ENCODE peak calls at places on chromosomes 13 and 19, in seven cellular contexts. R is SK-N-SH, T is HepG2, K is H1, O is K562, G is GM12892, E is GM12878. V is an unnamed sample.

GRCh38 chr13:34591801-34592454 is 350.1 kb upstream of the NBEA start:
- DNase-seq in G (no peak), E (no peak), O (no peak), T (no peak), R (no peak), K (no peak), V (no peak)

GRCh38 chr13:110407021-110407420 is 99.9 kb downstream of the COL4A2 start:
- DNase-seq in T (no peak), O (no peak), G (no peak), R (no peak), E (no peak), K (no peak), V (no peak)

GRCh38 chr19:9668544-9668943 is 6.4 kb downstream of the ZNF562 start:
- DNase-seq in K (no peak), G (no peak), T (no peak), O (no peak), R (no peak), E (no peak), V (no peak)

GRCh38 chr19:33629826-33630375 is 8.1 kb downstream of the CHST8 start:
- DNase-seq in K (no peak), G (no peak), R (no peak), O (no peak), E (no peak), T (no peak), V (no peak)

GRCh38 chr19:13960863-13961784 is 8.8 kb downstream of the DCAF15 start:
- DNase-seq in O (no peak), G (no peak), R (peak; percentile 36), E (no peak), T (no peak), K (no peak), V (no peak)

GRCh38 chr13:113153810-113154748 is 4.4 kb upstream of the PROZ start:
- DNase-seq in K (peak; percentile 71), E (peak; percentile 3), T (peak; percentile 49), G (peak; percentile 78), R (peak; percentile 93), O (peak; percentile 76), V (peak; percentile 77)

GRCh38 chr13:65600702-65601101 is 1629.4 kb downstream of the PCDH9 start:
- DNase-seq in R (no peak), E (no peak), O (no peak), K (no peak), G (no peak), T (no peak), V (no peak)

GRCh38 chr13:39540929-39541605 is 61.9 kb downstream of the LHFPL6 start:
- DNase-seq in E (no peak), G (no peak), R (no peak), K (no peak), O (no peak), T (no peak), V (no peak)

GRCh38 chr13:96581741-96582140 is 412.5 kb downstream of the OXGR1 start:
- DNase-seq in O (no peak), E (no peak), G (no peak), T (no peak), K (no peak), R (no peak), V (no peak)

GRCh38 chr13:89061821-89062220 is 1390.7 kb downstream of the SLITRK5 start:
- DNase-seq in K (no peak), E (no peak), R (no peak), G (no peak), O (no peak), T (peak; percentile 65), V (no peak)

GRCh38 chr13:113034451-113035208 is 65.6 kb downstream of the MCF2L start:
- DNase-seq in T (peak; percentile 52), E (no peak), K (peak; percentile 72), O (peak; percentile 40), R (peak; percentile 57), G (no peak), V (no peak)

GRCh38 chr19:29717051-29717450 is 2.0 kb upstream of the C19orf12 start:
- DNase-seq in E (no peak), T (no peak), G (no peak), O (no peak), R (no peak), K (no peak), V (no peak)

GRCh38 chr19:47437500-47437899 is 18.2 kb upstream of the MEIS3 start:
- DNase-seq in T (no peak), E (no peak), R (no peak), O (no peak), G (no peak), K (no peak), V (no peak)

GRCh38 chr13:64471916-64472315 is 2758.2 kb downstream of the PCDH9 start:
- DNase-seq in E (no peak), T (peak; percentile 15), O (no peak), R (peak; percentile 22), G (no peak), K (no peak), V (no peak)

GRCh38 chr19:30029721-30030510 is 87.9 kb downstream of the URI1 start:
- DNase-seq in R (no peak), K (no peak), O (no peak), E (peak; percentile 90), T (no peak), G (no peak), V (no peak)

GRCh38 chr13:109844396-109844795 is 58.0 kb upstream of the IRS2 start:
- DNase-seq in O (no peak), E (no peak), R (no peak), G (no peak), T (no peak), K (no peak), V (no peak)

GRCh38 chr19:42199440-42200115 is 17.9 kb downstream of the DEDD2 start:
- DNase-seq in G (peak; percentile 81), O (peak; percentile 92), E (peak; percentile 68), T (no peak), K (no peak), R (no peak), V (peak; percentile 76)

DNA sequence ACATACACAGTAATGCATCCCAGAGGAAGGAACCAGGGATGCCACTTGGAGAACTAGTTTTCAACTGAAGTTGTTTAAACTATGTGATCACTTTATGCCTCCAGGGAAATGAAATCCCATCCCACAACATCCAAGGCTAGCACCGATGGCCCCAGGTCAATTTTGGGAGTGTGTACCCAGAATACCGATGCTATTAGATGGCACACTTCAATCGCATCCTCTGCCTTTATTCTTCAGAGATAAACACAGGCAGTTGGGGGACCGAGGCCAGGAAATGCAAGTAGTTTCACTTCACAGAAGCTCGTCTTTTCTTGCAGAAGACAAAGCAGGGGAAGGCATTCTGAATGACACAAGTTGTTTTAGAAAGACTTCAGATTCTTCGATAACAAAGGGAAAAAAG is 13.8 kb downstream of the STK24 start:
- DNase-seq in K (no peak), G (no peak), R (no peak), O (no peak), T (no peak), E (no peak), V (no peak)
- TF ChIP-seq TAF1 in K (no peak), G (no peak), R (no peak), O (no peak), T (no peak), E (no peak), V (no peak)

GRCh38 chr19:44985445-44985844 is 15.8 kb upstream of the RELB start:
- DNase-seq in O (no peak), T (no peak), K (no peak), G (no peak), R (no peak), E (no peak), V (no peak)
- TF ChIP-seq TAF1 in O (no peak), T (no peak), K (no peak), G (no peak), R (no peak), E (no peak), V (no peak)

DNA sequence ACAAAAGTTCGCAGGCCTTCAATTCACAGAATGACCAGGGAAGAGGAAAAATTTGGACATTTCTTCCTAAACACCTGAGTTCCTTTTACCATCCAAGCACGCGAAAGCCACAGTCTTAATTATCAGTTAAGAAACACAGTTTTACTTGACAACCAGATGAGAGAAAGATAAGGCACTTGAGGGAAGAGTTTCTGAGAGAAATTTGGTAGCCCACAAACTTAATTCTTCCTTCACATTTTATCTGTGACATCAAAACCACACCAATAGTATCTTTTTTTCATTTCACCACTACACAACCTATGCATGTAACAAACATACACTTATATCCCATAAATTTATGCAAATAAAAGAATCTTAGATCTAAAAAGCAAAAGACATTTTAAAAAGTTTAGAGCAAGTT is 326.6 kb downstream of the MZT1 start:
- DNase-seq in K (no peak), G (no peak), T (no peak), R (no peak), E (no peak), O (no peak), V (no peak)
- TF ChIP-seq TAF1 in K (no peak), G (no peak), T (no peak), R (no peak), E (no peak), O (no peak), V (no peak)

GRCh38 chr19:1591421-1592022 is 1.1 kb downstream of the MBD3 start:
- DNase-seq in R (peak; percentile 57), E (no peak), T (no peak), O (no peak), K (no peak), G (no peak), V (no peak)

GRCh38 chr19:1585243-1585580 is 7.5 kb downstream of the MBD3 start:
- DNase-seq in G (no peak), T (no peak), O (no peak), E (no peak), K (no peak), R (no peak), V (no peak)

GRCh38 chr19:1590641-1591397 is 1.8 kb downstream of the MBD3 start:
- DNase-seq in G (no peak), R (peak; percentile 74), T (peak; percentile 49), E (no peak), O (peak; percentile 62), K (no peak), V (no peak)

GRCh38 chr19:1584500-1585242 is 8.0 kb downstream of the MBD3 start:
- DNase-seq in R (no peak), O (no peak), T (no peak), K (peak; percentile 90), G (no peak), E (no peak), V (no peak)

GRCh38 chr19:1587872-1588271 is 4.8 kb downstream of the MBD3 start:
- DNase-seq in R (no peak), K (no peak), O (no peak), T (peak; percentile 44), E (no peak), G (no peak), V (no peak)
- TF ChIP-seq TAF1 in R (no peak), K (no peak), O (no peak), T (no peak), E (no peak), G (no peak), V (no peak)

GRCh38 chr13:22211876-22212275 is 541.0 kb downstream of the FGF9 start:
- DNase-seq in G (no peak), R (no peak), E (no peak), O (no peak), K (no peak), T (no peak), V (no peak)

GRCh38 chr13:22212576-22212975 is 541.7 kb downstream of the FGF9 start:
- DNase-seq in R (no peak), K (no peak), O (no peak), T (no peak), G (no peak), E (no peak), V (no peak)

GRCh38 chr13:22214184-22214583 is 543.3 kb downstream of the FGF9 start:
- DNase-seq in T (no peak), K (no peak), G (no peak), O (no peak), R (no peak), E (no peak), V (no peak)

GRCh38 chr13:22210134-22210930 is 539.5 kb downstream of the FGF9 start:
- DNase-seq in G (no peak), O (no peak), E (no peak), R (no peak), T (no peak), K (no peak), V (no peak)
- TF ChIP-seq TAF1 in G (no peak), O (no peak), E (no peak), R (no peak), T (no peak), K (no peak), V (no peak)

V was measured in GM12891.